ENCODE peak calls at places on chromosomes 5 and 9, in six cellular contexts. Q is AG10803; N is psoas muscle; M is NCI-H748 treated with DMSO at 0.1 percent for 48 hours; C is effector memory CD4-positive, alpha-beta T cell; J is posterior cingulate gyrus. G is an unnamed sample.

GRCh38 chr5:124730381-124730780 is 16.1 kb downstream of the ZNF608 start:
- DNase-seq in Q (no peak), N (no peak), M (no peak), C (no peak), J (no peak), G (no peak)

GRCh38 chr5:158246661-158247060 is 387.7 kb upstream of the CLINT1 start:
- DNase-seq in Q (no peak), N (no peak), M (no peak), C (no peak), J (peak), G (no peak)

GRCh38 chr5:134510970-134511795 is 14.3 kb upstream of the JADE2 start:
- DNase-seq in Q (peak), N (no peak), M (no peak), C (no peak), J (no peak), G (no peak)

GRCh38 chr9:136543280-136543679 is 2.6 kb downstream of the NOTCH1 start:
- DNase-seq in Q (no peak), N (no peak), M (no peak), C (no peak), J (no peak), G (no peak)

GRCh38 chr5:6750951-6751685 is 37.9 kb downstream of the TENT4A start:
- DNase-seq in Q (no peak), N (no peak), M (no peak), C (no peak), J (no peak), G (no peak)

GRCh38 chr9:94929373-94929764 is 202.9 kb downstream of the AOPEP start:
- DNase-seq in Q (no peak), N (peak), M (no peak), C (no peak), J (no peak), G (no peak)

GRCh38 chr5:150789943-150790611 is 11.5 kb downstream of the SMIM3 start:
- DNase-seq in Q (peak), N (peak), M (no peak), C (no peak), J (peak), G (no peak)

GRCh38 chr9:112041536-112042243 is 133.4 kb downstream of the SUSD1 start:
- DNase-seq in Q (peak), N (peak), M (no peak), C (no peak), J (no peak), G (no peak)

GRCh38 chr9:115437418-115437817 is 319.5 kb upstream of the TNC start:
- DNase-seq in Q (no peak), N (no peak), M (no peak), C (no peak), J (no peak), G (no peak)

GRCh38 chr9:20043035-20043434 is 254.2 kb upstream of the SLC24A2 start:
- DNase-seq in Q (no peak), N (no peak), M (no peak), C (no peak), J (no peak), G (no peak)

GRCh38 chr5:142881076-142881466 is 110.9 kb downstream of the ARHGAP26 start:
- DNase-seq in Q (peak), N (no peak), M (no peak), C (no peak), J (no peak), G (peak)

GRCh38 chr5:142984016-142984415 is 213.8 kb downstream of the ARHGAP26 start:
- DNase-seq in Q (no peak), N (no peak), M (no peak), C (no peak), J (no peak), G (no peak)

GRCh38 chr9:21028476-21028875 is 3.0 kb downstream of the HACD4 start:
- DNase-seq in Q (no peak), N (no peak), M (no peak), C (no peak), J (no peak), G (no peak)

GRCh38 chr5:169629847-169630548 is 7.1 kb upstream of the DOCK2 start:
- DNase-seq in Q (peak), N (no peak), M (no peak), C (no peak), J (no peak), G (no peak)

GRCh38 chr5:10628601-10629000 is 64.7 kb downstream of the ANKRD33B start:
- DNase-seq in Q (no peak), N (no peak), M (no peak), C (no peak), J (no peak), G (no peak)

GRCh38 chr5:4614088-4614487 is 526.0 kb upstream of the ADAMTS16 start:
- DNase-seq in Q (no peak), N (no peak), M (peak), C (no peak), J (no peak), G (no peak)

GRCh38 chr9:105067895-105068580 is 140.1 kb upstream of the ABCA1 start:
- DNase-seq in Q (peak), N (no peak), M (no peak), C (no peak), J (no peak), G (no peak)

GRCh38 chr9:4689687-4690104 is 10.3 kb downstream of the CDC37L1 start:
- DNase-seq in Q (peak), N (no peak), M (no peak), C (no peak), J (no peak), G (no peak)

GRCh38 chr9:126309427-126310179 is 17.0 kb upstream of the MVB12B start:
- DNase-seq in Q (no peak), N (no peak), M (no peak), C (no peak), J (no peak), G (no peak)

GRCh38 chr9:5438301-5439162 is 807 bp upstream of the PLGRKT start:
- DNase-seq in Q (peak), N (no peak), M (no peak), C (peak), J (no peak), G (no peak)

GRCh38 chr5:134540747-134541733 is 15.6 kb downstream of the JADE2 start:
- DNase-seq in Q (no peak), N (peak), M (no peak), C (no peak), J (no peak), G (no peak)

GRCh38 chr5:150486402-150487198 is 21.3 kb upstream of the NDST1 start:
- DNase-seq in Q (peak), N (peak), M (no peak), C (no peak), J (peak), G (peak)

GRCh38 chr9:12771891-12772290 is 2.9 kb upstream of the LURAP1L start:
- DNase-seq in Q (peak), N (no peak), M (no peak), C (no peak), J (no peak), G (no peak)

GRCh38 chr9:3161912-3162311 is 318.0 kb upstream of the PUM3 start:
- DNase-seq in Q (no peak), N (no peak), M (no peak), C (no peak), J (no peak), G (no peak)

GRCh38 chr5:143771229-143772001 is 40.5 kb upstream of the HMHB1 start:
- DNase-seq in Q (peak), N (no peak), M (no peak), C (no peak), J (no peak), G (no peak)

GRCh38 chr9:33159058-33159759 is 7.9 kb downstream of the B4GALT1 start:
- DNase-seq in Q (no peak), N (peak), M (no peak), C (no peak), J (no peak), G (no peak)

GRCh38 chr5:57338849-57339340 is 143.7 kb downstream of the ACTBL2 start:
- DNase-seq in Q (no peak), N (no peak), M (no peak), C (no peak), J (no peak), G (no peak)

GRCh38 chr5:126139773-126140172 is 283.4 kb upstream of the GRAMD2B start:
- DNase-seq in Q (peak), N (no peak), M (no peak), C (no peak), J (no peak), G (no peak)

GRCh38 chr9:98129451-98129881 is 10.4 kb upstream of the TRIM14 start:
- DNase-seq in Q (no peak), N (no peak), M (no peak), C (no peak), J (no peak), G (no peak)

GRCh38 chr5:79512692-79513518 is 1.0 kb downstream of the HOMER1 start:
- DNase-seq in Q (no peak), N (no peak), M (no peak), C (no peak), J (no peak), G (no peak)

GRCh38 chr9:112142420-112142819 is 32.7 kb downstream of the SUSD1 start:
- DNase-seq in Q (no peak), N (no peak), M (no peak), C (no peak), J (no peak), G (no peak)

GRCh38 chr9:77424993-77425392 is 223.1 kb downstream of the GNA14 start:
- DNase-seq in Q (no peak), N (no peak), M (no peak), C (no peak), J (no peak), G (no peak)

GRCh38 chr9:120875954-120876841 is 790 bp downstream of the PHF19 start:
- DNase-seq in Q (peak), N (peak), M (peak), C (peak), J (peak), G (peak)

GRCh38 chr5:61817472-61818326 is 485.6 kb downstream of the ZSWIM6 start:
- DNase-seq in Q (peak), N (no peak), M (peak), C (no peak), J (peak), G (peak)

GRCh38 chr5:33091571-33092363 is 349.0 kb upstream of the TARS1 start:
- DNase-seq in Q (peak), N (no peak), M (no peak), C (no peak), J (no peak), G (no peak)

GRCh38 chr5:45411971-45412612 is 284.1 kb downstream of the HCN1 start:
- DNase-seq in Q (no peak), N (no peak), M (no peak), C (no peak), J (no peak), G (no peak)

GRCh38 chr5:167773902-167774301 is 517.5 kb upstream of the WWC1 start:
- DNase-seq in Q (no peak), N (no peak), M (no peak), C (no peak), J (no peak), G (no peak)

GRCh38 chr5:135100011-135100410 is 66.0 kb upstream of the PITX1 start:
- DNase-seq in Q (no peak), N (no peak), M (no peak), C (no peak), J (no peak), G (no peak)

GRCh38 chr9:92438900-92439526 is 14.7 kb upstream of the OMD start:
- DNase-seq in Q (peak), N (no peak), M (no peak), C (no peak), J (no peak), G (no peak)

GRCh38 chr5:175521313-175521833 is 43.0 kb downstream of the SFXN1 start:
- DNase-seq in Q (no peak), N (no peak), M (no peak), C (no peak), J (no peak), G (no peak)

G was measured in frontal cortex.